ENCODE peak calls at places on chromosome 6, in four cellular contexts. One of them, this sample, is unnamed.

GRCh38 chr6:93079061-93079460 is 340.3 kb downstream of the EPHA7 start:
- DNase-seq in IMR-90: no peak
- DNase-seq in A549: no peak
- DNase-seq in HepG2: no peak
- DNase-seq in this sample: no peak

GRCh38 chr6:44074383-44075136 is 52.7 kb downstream of the MRPL14 start:
- DNase-seq in IMR-90: peak
- DNase-seq in A549: peak
- DNase-seq in HepG2: peak
- DNase-seq in this sample: peak

GRCh38 chr6:6884193-6884627 is 223.6 kb upstream of the RREB1 start:
- DNase-seq in IMR-90: no peak
- DNase-seq in A549: no peak
- DNase-seq in HepG2: no peak
- DNase-seq in this sample: no peak

GRCh38 chr6:137297887-137298286 is 78.7 kb upstream of the IFNGR1 start:
- DNase-seq in IMR-90: peak
- DNase-seq in A549: no peak
- DNase-seq in HepG2: no peak
- DNase-seq in this sample: no peak

GRCh38 chr6:110560239-110561015 is 84.0 kb upstream of the SLC22A16 start:
- DNase-seq in IMR-90: no peak
- DNase-seq in A549: no peak
- DNase-seq in HepG2: no peak
- DNase-seq in this sample: no peak

GRCh38 chr6:136333824-136334464 is 44.3 kb upstream of the BCLAF1 start:
- DNase-seq in IMR-90: no peak
- DNase-seq in A549: no peak
- DNase-seq in HepG2: no peak
- DNase-seq in this sample: no peak

GRCh38 chr6:139577124-139577800 is 202.8 kb upstream of the CITED2 start:
- DNase-seq in IMR-90: peak
- DNase-seq in A549: no peak
- DNase-seq in HepG2: no peak
- DNase-seq in this sample: no peak

GRCh38 chr6:15207923-15208322 is 37.9 kb upstream of the JARID2 start:
- DNase-seq in IMR-90: peak
- DNase-seq in A549: no peak
- DNase-seq in HepG2: no peak
- DNase-seq in this sample: no peak

GRCh38 chr6:107318100-107318736 is 141.1 kb downstream of the PDSS2 start:
- DNase-seq in IMR-90: peak
- DNase-seq in A549: peak
- DNase-seq in HepG2: peak
- DNase-seq in this sample: peak

DNA sequence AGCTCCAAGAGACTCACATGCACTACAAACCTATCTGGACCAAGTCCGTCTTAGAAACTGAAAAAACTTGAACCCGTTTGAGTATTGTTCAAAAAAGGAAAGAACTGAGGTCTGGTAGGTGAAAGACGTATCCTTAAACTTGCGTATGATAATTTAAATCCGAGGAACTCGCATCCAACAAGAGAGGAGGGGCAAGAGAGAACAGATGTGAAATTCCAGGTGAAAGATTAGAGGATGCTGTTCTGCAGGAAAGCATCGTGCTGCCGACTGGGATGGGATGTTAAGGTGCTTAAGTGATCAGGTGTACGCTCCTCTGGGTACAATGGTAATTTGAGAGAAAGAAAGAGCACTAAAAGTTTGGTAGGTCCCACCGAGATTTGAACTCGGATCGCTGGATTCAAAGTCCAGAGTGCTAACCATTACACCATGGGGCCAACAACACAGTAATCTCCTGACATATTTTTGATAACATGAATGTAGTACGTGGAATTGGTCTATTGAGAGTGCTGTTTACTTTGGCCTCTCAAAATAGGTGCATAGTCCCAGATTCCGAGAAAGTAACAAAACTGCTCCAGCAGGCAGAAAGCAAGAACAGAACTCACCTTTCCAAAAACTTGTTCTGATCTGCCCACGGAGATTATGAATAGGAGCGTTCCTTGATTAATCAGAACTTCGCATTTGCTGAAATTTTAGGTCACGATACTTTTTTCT is 53.5 kb upstream of the BTN3A2 start:
- DNase-seq in IMR-90: peak
- DNase-seq in A549: peak
- DNase-seq in HepG2: peak
- DNase-seq in this sample: peak
- TF ChIP-seq MAZ in IMR-90: no peak
- TF ChIP-seq MAZ in A549: no peak
- TF ChIP-seq MAZ in HepG2: no peak
- TF ChIP-seq MAZ in this sample: no peak

GRCh38 chr6:42339991-42340401 is 111.7 kb downstream of the TRERF1 start:
- DNase-seq in IMR-90: peak
- DNase-seq in A549: no peak
- DNase-seq in HepG2: no peak
- DNase-seq in this sample: no peak
- TF ChIP-seq MAZ in IMR-90: no peak
- TF ChIP-seq MAZ in A549: no peak
- TF ChIP-seq MAZ in HepG2: no peak
- TF ChIP-seq MAZ in this sample: no peak

DNA sequence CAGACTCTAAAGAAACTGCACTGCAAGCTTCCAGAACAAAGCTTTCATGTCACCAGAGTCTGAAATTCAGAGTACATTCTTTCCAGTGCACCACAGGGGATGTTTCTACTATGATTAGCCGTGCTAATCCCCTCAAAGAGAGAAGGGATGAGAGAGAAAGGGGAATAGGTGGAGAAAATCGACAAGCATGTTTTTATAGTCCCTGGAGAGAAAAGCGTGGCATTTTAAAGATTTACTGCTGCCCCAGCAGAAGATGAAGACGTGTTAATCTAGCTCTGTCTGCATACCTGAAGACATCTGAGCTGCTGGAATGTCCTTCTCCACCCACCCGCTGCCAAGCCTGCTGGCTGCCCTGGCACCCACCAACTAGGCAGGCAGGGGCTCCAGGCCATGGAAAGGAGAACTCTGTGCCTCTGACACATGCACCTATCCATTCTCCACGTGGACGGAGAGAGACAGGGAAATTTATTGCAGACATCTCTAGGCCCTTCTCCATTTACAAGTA is 4.1 kb downstream of the MYLK4 start:
- DNase-seq in IMR-90: no peak
- DNase-seq in A549: no peak
- DNase-seq in HepG2: no peak
- DNase-seq in this sample: no peak
- TF ChIP-seq MAZ in IMR-90: no peak
- TF ChIP-seq MAZ in A549: no peak
- TF ChIP-seq MAZ in HepG2: no peak
- TF ChIP-seq MAZ in this sample: no peak

DNA sequence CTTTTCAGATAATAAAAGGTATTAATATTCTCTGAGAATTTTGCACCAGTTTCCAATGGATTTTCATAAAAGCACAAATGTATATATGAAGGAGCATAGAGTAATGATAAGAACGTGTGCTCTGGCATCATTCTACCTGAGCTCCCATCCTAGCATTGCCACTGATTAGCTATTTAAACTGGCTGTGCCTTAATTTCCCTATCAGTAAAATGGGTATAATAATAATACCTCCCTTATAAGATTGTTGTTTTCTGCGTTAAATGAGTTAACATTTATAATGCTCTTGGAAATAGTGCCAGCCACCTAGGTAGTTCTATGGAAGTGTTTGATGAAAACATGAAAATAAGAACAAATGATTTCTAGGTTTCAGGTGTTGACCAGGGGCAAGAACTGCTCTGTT is 11.2 kb downstream of the ZKSCAN3 start:
- DNase-seq in IMR-90: no peak
- DNase-seq in A549: no peak
- DNase-seq in HepG2: no peak
- DNase-seq in this sample: no peak
- TF ChIP-seq MAZ in IMR-90: no peak
- TF ChIP-seq MAZ in A549: no peak
- TF ChIP-seq MAZ in HepG2: no peak
- TF ChIP-seq MAZ in this sample: no peak

GRCh38 chr6:151434369-151434768 is 17.6 kb downstream of the RMND1 start:
- DNase-seq in IMR-90: no peak
- DNase-seq in A549: no peak
- DNase-seq in HepG2: no peak
- DNase-seq in this sample: no peak

GRCh38 chr6:151440498-151440897 is 11.4 kb downstream of the RMND1 start:
- DNase-seq in IMR-90: no peak
- DNase-seq in A549: no peak
- DNase-seq in HepG2: no peak
- DNase-seq in this sample: no peak

GRCh38 chr6:151437401-151437800 is 14.5 kb downstream of the RMND1 start:
- DNase-seq in IMR-90: peak
- DNase-seq in A549: no peak
- DNase-seq in HepG2: no peak
- DNase-seq in this sample: no peak

GRCh38 chr6:151436300-151436699 is 15.6 kb downstream of the RMND1 start:
- DNase-seq in IMR-90: no peak
- DNase-seq in A549: no peak
- DNase-seq in HepG2: no peak
- DNase-seq in this sample: no peak

GRCh38 chr6:151436814-151437213 is 15.1 kb downstream of the RMND1 start:
- DNase-seq in IMR-90: peak
- DNase-seq in A549: peak
- DNase-seq in HepG2: peak
- DNase-seq in this sample: no peak
- TF ChIP-seq MAZ in IMR-90: no peak
- TF ChIP-seq MAZ in A549: no peak
- TF ChIP-seq MAZ in HepG2: no peak
- TF ChIP-seq MAZ in this sample: no peak

GRCh38 chr6:79031821-79032590 is 46.0 kb downstream of the PHIP start:
- DNase-seq in IMR-90: peak
- DNase-seq in A549: no peak
- DNase-seq in HepG2: no peak
- DNase-seq in this sample: no peak
- TF ChIP-seq MAZ in IMR-90: no peak
- TF ChIP-seq MAZ in A549: no peak
- TF ChIP-seq MAZ in HepG2: no peak
- TF ChIP-seq MAZ in this sample: no peak

GRCh38 chr6:106181664-106182418 is 95.7 kb downstream of the PRDM1 start:
- DNase-seq in IMR-90: peak
- DNase-seq in A549: peak
- DNase-seq in HepG2: no peak
- DNase-seq in this sample: no peak
- TF ChIP-seq MAZ in IMR-90: no peak
- TF ChIP-seq MAZ in A549: no peak
- TF ChIP-seq MAZ in HepG2: no peak
- TF ChIP-seq MAZ in this sample: no peak

DNA sequence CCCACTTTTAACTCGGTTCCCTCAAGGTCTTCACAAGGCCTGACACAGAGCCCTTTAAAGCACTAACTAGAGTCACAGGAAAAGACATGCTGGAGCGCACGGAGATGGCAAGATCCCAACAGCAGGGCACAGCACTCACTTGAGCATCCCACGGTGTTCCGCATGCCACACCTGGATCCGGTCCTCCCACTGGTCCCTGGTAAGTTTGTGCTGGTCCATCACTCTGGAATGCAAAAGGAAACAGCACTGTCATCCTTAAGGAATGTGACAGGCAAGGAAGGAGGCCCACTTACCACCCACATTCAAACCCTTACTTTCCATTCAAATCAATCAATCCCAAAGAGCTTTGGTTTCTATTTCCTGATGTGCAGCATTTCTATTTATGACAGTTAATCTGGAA is 34.7 kb downstream of the EZR start:
- DNase-seq in IMR-90: peak
- DNase-seq in A549: no peak
- DNase-seq in HepG2: no peak
- DNase-seq in this sample: no peak
- TF ChIP-seq MAZ in IMR-90: no peak
- TF ChIP-seq MAZ in A549: no peak
- TF ChIP-seq MAZ in HepG2: no peak
- TF ChIP-seq MAZ in this sample: no peak

This sample was measured in K562.